ENCODE peak calls at places on chromosomes 2 and 18, in ten cellular contexts. G, D, I, O, Q, N, R, X, S and Z are unnamed samples.

GRCh38 chr18:37249171-37249886 is 316.3 kb downstream of the CELF4 start:
- DNase-seq in G (no peak), D (no peak), I (no peak), O (no peak), Q (no peak), N (no peak), R (no peak), X (no peak), S (peak; percentile 33), Z (peak; percentile 28)

GRCh38 chr2:152620985-152621384 is 96.3 kb downstream of the PRPF40A start:
- DNase-seq in G (no peak), D (no peak), I (no peak), O (no peak), Q (no peak), N (no peak), R (no peak), X (no peak), S (no peak), Z (no peak)

GRCh38 chr2:128749206-128749605 is 430.5 kb upstream of the HS6ST1 start:
- DNase-seq in G (no peak), D (no peak), I (no peak), O (no peak), Q (no peak), N (no peak), R (no peak), X (no peak), S (no peak), Z (no peak)

GRCh38 chr2:9003616-9004337 is at the start of gene MBOAT2:
- DNase-seq in G (peak; percentile 92), D (peak; percentile 81), I (peak; percentile 71), O (peak; percentile 96), Q (no peak), N (peak; percentile 96), R (peak; percentile 80), X (peak; percentile 95), S (peak; percentile 94), Z (peak; percentile 84)

GRCh38 chr2:136000502-136000901 is 15.1 kb upstream of the DARS1 start:
- DNase-seq in G (no peak), D (no peak), I (no peak), O (no peak), Q (no peak), N (no peak), R (no peak), X (no peak), S (no peak), Z (no peak)

GRCh38 chr2:230360028-230360427 is 33.0 kb downstream of the SP140L start:
- DNase-seq in G (no peak), D (no peak), I (no peak), O (no peak), Q (no peak), N (no peak), R (no peak), X (peak; percentile 67), S (no peak), Z (no peak)

GRCh38 chr18:55790296-55790695 is 202.3 kb upstream of the TCF4 start:
- DNase-seq in G (no peak), D (no peak), I (peak; percentile 61), O (no peak), Q (peak; percentile 55), N (peak; percentile 4), R (no peak), X (peak; percentile 88), S (no peak), Z (no peak)

GRCh38 chr2:145729993-145730770 is 1210.3 kb upstream of the ZEB2 start:
- DNase-seq in G (no peak), D (no peak), I (no peak), O (no peak), Q (no peak), N (no peak), R (no peak), X (no peak), S (no peak), Z (no peak)

GRCh38 chr2:98795903-98796676 is 65.2 kb upstream of the MGAT4A start:
- DNase-seq in G (no peak), D (peak; percentile 34), I (no peak), O (no peak), Q (no peak), N (no peak), R (no peak), X (peak; percentile 42), S (no peak), Z (peak; percentile 61)

GRCh38 chr2:163553601-163554000 is 182.2 kb downstream of the FIGN start:
- DNase-seq in G (no peak), D (no peak), I (no peak), O (no peak), Q (no peak), N (no peak), R (no peak), X (no peak), S (no peak), Z (no peak)

GRCh38 chr18:43278401-43278800 is 1.1 kb upstream of the SYT4 start:
- DNase-seq in G (no peak), D (peak; percentile 57), I (no peak), O (no peak), Q (no peak), N (no peak), R (no peak), X (no peak), S (no peak), Z (no peak)

GRCh38 chr2:241540766-241541561 is 17.6 kb upstream of the BOK start:
- DNase-seq in G (no peak), D (peak; percentile 42), I (no peak), O (peak; percentile 79), Q (no peak), N (peak; percentile 50), R (no peak), X (peak; percentile 87), S (peak; percentile 75), Z (peak; percentile 34)

DNA sequence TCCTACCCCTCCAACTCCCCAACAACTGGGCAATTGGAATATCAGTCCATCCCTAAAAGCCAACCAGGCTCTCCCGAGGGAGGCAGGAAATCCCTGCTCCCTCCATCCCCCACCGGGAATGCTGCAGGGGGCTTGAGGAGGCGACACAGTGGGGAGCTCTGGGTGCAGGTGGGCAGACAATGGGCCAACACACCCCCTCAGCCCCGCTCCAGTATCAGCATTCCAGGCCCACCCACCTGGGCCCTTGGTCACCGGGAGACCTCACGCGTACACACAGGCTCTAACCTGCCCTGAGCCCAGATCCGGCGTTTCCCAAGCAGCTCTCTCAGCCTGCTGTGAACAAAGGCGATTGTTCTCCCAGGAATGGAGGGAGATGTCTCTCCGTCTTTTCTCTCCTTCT is 37.6 kb upstream of the FZD7 start:
- DNase-seq in G (no peak), D (no peak), I (no peak), O (no peak), Q (no peak), N (no peak), R (no peak), X (peak; percentile 76), S (no peak), Z (no peak)
- H3K4me3 ChIP-seq in G (no peak overlapping the region), D (no peak overlapping the region), I (no peak overlapping the region), O (no peak overlapping the region), Q (no peak overlapping the region), N (no peak overlapping the region), R (no peak overlapping the region), X (peak overlapping the region; percentile 20), S (no peak overlapping the region), Z (no peak overlapping the region)

GRCh38 chr2:160380613-160381012 is 113.0 kb downstream of the RBMS1 start:
- DNase-seq in G (no peak), D (no peak), I (no peak), O (peak; percentile 61), Q (no peak), N (no peak), R (no peak), X (no peak), S (no peak), Z (peak; percentile 34)

GRCh38 chr2:160379399-160379798 is 114.2 kb downstream of the RBMS1 start:
- DNase-seq in G (no peak), D (no peak), I (peak; percentile 83), O (peak; percentile 45), Q (peak; percentile 94), N (no peak), R (no peak), X (peak; percentile 38), S (no peak), Z (no peak)

GRCh38 chr2:160384791-160385190 is 108.8 kb downstream of the RBMS1 start:
- DNase-seq in G (no peak), D (no peak), I (no peak), O (no peak), Q (no peak), N (no peak), R (no peak), X (no peak), S (no peak), Z (no peak)

GRCh38 chr2:160380000-160380570 is 113.5 kb downstream of the RBMS1 start:
- DNase-seq in G (no peak), D (no peak), I (no peak), O (peak; percentile 55), Q (no peak), N (no peak), R (no peak), X (no peak), S (no peak), Z (no peak)

DNA sequence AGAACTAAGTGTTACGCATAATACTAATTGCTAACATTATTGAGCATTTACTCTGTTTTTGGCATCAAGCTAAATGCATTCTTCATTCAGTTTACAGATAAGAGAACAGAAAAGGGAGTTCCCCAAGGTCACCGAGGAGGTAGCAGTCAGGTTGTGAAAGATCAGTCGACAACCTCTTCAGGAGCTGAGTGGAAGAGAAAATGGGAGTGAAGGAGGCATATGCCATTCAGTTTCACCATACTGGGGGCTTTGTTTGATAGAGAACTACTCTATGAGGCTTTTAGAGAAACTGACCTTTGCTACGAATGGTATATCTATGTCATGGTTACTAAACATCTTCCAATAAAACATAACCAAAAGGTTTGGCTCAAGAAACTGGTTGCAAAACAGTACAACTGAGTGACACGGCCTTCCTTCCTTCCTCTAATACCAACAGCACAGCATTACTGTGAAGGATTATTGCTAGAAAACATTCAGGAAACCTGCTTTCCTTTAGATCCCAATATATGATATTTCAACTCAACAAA is 112.1 kb downstream of the RBMS1 start:
- DNase-seq in G (no peak), D (no peak), I (no peak), O (no peak), Q (no peak), N (no peak), R (no peak), X (no peak), S (no peak), Z (no peak)
- H3K4me3 ChIP-seq in G (no peak overlapping the region), D (no peak overlapping the region), I (no peak overlapping the region), O (no peak overlapping the region), Q (no peak overlapping the region), N (no peak overlapping the region), R (no peak overlapping the region), X (no peak overlapping the region), S (no peak overlapping the region), Z (no peak overlapping the region)

DNA sequence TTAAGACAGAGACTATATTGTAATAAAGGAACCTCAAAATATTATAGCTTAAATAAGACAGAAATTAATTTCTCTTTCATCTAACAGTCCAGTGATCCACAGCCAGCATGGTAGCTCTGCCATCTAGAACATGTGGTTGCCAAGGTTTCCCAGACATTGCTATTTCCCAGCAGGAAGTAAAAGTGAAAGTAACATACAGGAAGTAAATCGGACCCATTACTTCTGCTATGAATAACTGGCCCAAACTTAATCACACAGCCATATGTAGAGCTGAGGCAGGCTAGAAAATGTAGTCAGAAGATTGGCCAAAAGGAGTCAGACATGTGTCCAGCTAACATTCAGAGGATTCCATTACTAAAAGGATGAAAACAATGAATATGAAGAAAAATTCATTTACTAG is 71.0 kb downstream of the NOL4 start:
- DNase-seq in G (no peak), D (no peak), I (no peak), O (no peak), Q (no peak), N (no peak), R (no peak), X (no peak), S (no peak), Z (no peak)
- H3K4me3 ChIP-seq in G (no peak overlapping the region), D (peak overlapping the region; percentile 1), I (peak overlapping the region; percentile 0), O (no peak overlapping the region), Q (no peak overlapping the region), N (no peak overlapping the region), R (no peak overlapping the region), X (no peak overlapping the region), S (no peak overlapping the region), Z (peak overlapping the region; percentile 32)

GRCh38 chr2:37325625-37326071 is 1.0 kb upstream of the PRKD3 start:
- DNase-seq in G (no peak), D (no peak), I (no peak), O (peak; percentile 53), Q (no peak), N (no peak), R (no peak), X (no peak), S (no peak), Z (no peak)
- H3K4me3 ChIP-seq in G (peak overlapping the region; percentile 90), D (peak overlapping the region; percentile 72), I (peak overlapping the region; percentile 74), O (peak overlapping the region; percentile 99), Q (peak overlapping the region; percentile 68), N (peak overlapping the region; percentile 71), R (peak overlapping the region; percentile 83), X (no peak overlapping the region), S (peak overlapping the region; percentile 84), Z (peak overlapping the region; percentile 80)